ENCODE peak calls at places on chromosomes 6 and 20, in four cellular contexts. R is smooth muscle cell of the brain vasculature, Z is T-helper 2 cell, B is progenitor cell of endocrine pancreas. M is an unnamed sample.

GRCh38 chr20:48945840-48946514 is 24.5 kb downstream of the ARFGEF2 start:
- DNase-seq in R (no peak), Z (no peak), B (no peak), M (no peak)

GRCh38 chr20:35560105-35560511 is 18.2 kb downstream of the ERGIC3 start:
- DNase-seq in R (no peak), Z (no peak), B (no peak), M (no peak)

GRCh38 chr6:44043036-44043478 is 84.2 kb downstream of the MRPL14 start:
- DNase-seq in R (no peak), Z (no peak), B (no peak), M (no peak)

GRCh38 chr20:46081074-46081473 is 8.7 kb downstream of the NCOA5 start:
- DNase-seq in R (no peak), Z (no peak), B (no peak), M (no peak)

GRCh38 chr6:151141685-151142084 is 98.1 kb upstream of the AKAP12 start:
- DNase-seq in R (no peak), Z (no peak), B (no peak), M (no peak)

GRCh38 chr6:117601811-117602150 is 530 bp downstream of the GOPC start:
- DNase-seq in R (no peak), Z (no peak), B (no peak), M (no peak)

GRCh38 chr6:71387179-71387578 is 98.6 kb downstream of the OGFRL1 start:
- DNase-seq in R (no peak), Z (no peak), B (no peak), M (no peak)

GRCh38 chr6:142927904-142928303 is 17.1 kb downstream of the HIVEP2 start:
- DNase-seq in R (no peak), Z (no peak), B (no peak), M (no peak)

GRCh38 chr6:46473866-46474265 is 17.4 kb downstream of the RCAN2 start:
- DNase-seq in R (no peak), Z (no peak), B (no peak), M (no peak)

GRCh38 chr6:169567809-169568208 is 134.0 kb downstream of the WDR27 start:
- DNase-seq in R (no peak), Z (no peak), B (no peak), M (no peak)

GRCh38 chr6:2085657-2086056 is 159.7 kb downstream of the GMDS start:
- DNase-seq in R (no peak), Z (no peak), B (no peak), M (no peak)

GRCh38 chr6:148770408-148771211 is 23.8 kb downstream of the UST start:
- DNase-seq in R (no peak), Z (no peak), B (no peak), M (no peak)

GRCh38 chr6:150977276-150977675 is 111.8 kb downstream of the MTHFD1L start:
- DNase-seq in R (no peak), Z (no peak), B (no peak), M (no peak)

GRCh38 chr6:27267865-27268444 is 20.5 kb downstream of the PRSS16 start:
- DNase-seq in R (no peak), Z (no peak), B (no peak), M (no peak)

GRCh38 chr6:127119361-127120108 is 1.1 kb downstream of the RSPO3 start:
- DNase-seq in R (no peak), Z (no peak), B (peak), M (no peak)

GRCh38 chr6:79468587-79468986 is 68.6 kb downstream of the LCA5 start:
- DNase-seq in R (no peak), Z (no peak), B (no peak), M (no peak)

GRCh38 chr20:2162125-2162822 is 60.6 kb downstream of the STK35 start:
- DNase-seq in R (no peak), Z (no peak), B (no peak), M (no peak)

GRCh38 chr6:43846556-43846955 is 76.5 kb downstream of the VEGFA start:
- DNase-seq in R (no peak), Z (no peak), B (no peak), M (no peak)

GRCh38 chr6:149211046-149211571 is 106.4 kb upstream of the TAB2 start:
- DNase-seq in R (no peak), Z (no peak), B (no peak), M (no peak)

GRCh38 chr6:81844686-81845085 is 92.2 kb upstream of the TENT5A start:
- DNase-seq in R (no peak), Z (no peak), B (no peak), M (no peak)

GRCh38 chr6:37691904-37692806 is 5.5 kb downstream of the MDGA1 start:
- DNase-seq in R (no peak), Z (peak), B (peak), M (no peak)

GRCh38 chr6:137536104-137536773 is 42.0 kb upstream of the OLIG3 start:
- DNase-seq in R (no peak), Z (no peak), B (no peak), M (no peak)

GRCh38 chr6:46243754-46244153 is 73.0 kb upstream of the ENPP5 start:
- DNase-seq in R (no peak), Z (no peak), B (no peak), M (no peak)

GRCh38 chr6:161442381-161442858 is 168.6 kb upstream of the AGPAT4 start:
- DNase-seq in R (no peak), Z (no peak), B (no peak), M (no peak)

GRCh38 chr20:49560186-49560585 is 7.8 kb downstream of the PTGIS start:
- DNase-seq in R (no peak), Z (no peak), B (no peak), M (no peak)

GRCh38 chr20:62183426-62184142 is 756 bp downstream of the MTG2 start:
- DNase-seq in R (no peak), Z (no peak), B (no peak), M (no peak)

GRCh38 chr6:20600831-20601230 is 66.6 kb downstream of the CDKAL1 start:
- DNase-seq in R (no peak), Z (no peak), B (no peak), M (no peak)

GRCh38 chr6:31764239-31764638 is 1.8 kb downstream of the SAPCD1 start:
- DNase-seq in R (no peak), Z (no peak), B (no peak), M (no peak)

GRCh38 chr20:19056909-19057308 is 155.5 kb upstream of the SLC24A3 start:
- DNase-seq in R (no peak), Z (no peak), B (no peak), M (no peak)

GRCh38 chr6:134026597-134026996 is 25.8 kb downstream of the SLC2A12 start:
- DNase-seq in R (no peak), Z (no peak), B (no peak), M (no peak)

GRCh38 chr20:63102720-63103375 is 96.1 kb upstream of the BHLHE23 start:
- DNase-seq in R (no peak), Z (no peak), B (no peak), M (no peak)

GRCh38 chr6:157225575-157225995 is 97.7 kb downstream of the TMEM242 start:
- DNase-seq in R (no peak), Z (no peak), B (no peak), M (no peak)

GRCh38 chr6:69084746-69085335 is 449.8 kb downstream of the ADGRB3 start:
- DNase-seq in R (no peak), Z (no peak), B (no peak), M (no peak)

GRCh38 chr20:51760905-51761544 is 7.2 kb downstream of the ATP9A start:
- DNase-seq in R (no peak), Z (no peak), B (no peak), M (no peak)

GRCh38 chr6:13395272-13396237 is 67.2 kb upstream of the TBC1D7 start:
- DNase-seq in R (peak), Z (no peak), B (no peak), M (peak)

GRCh38 chr20:22466447-22467171 is 117.8 kb downstream of the FOXA2 start:
- DNase-seq in R (no peak), Z (no peak), B (no peak), M (no peak)

GRCh38 chr6:137777299-137778075 is 89.6 kb upstream of the TNFAIP3 start:
- DNase-seq in R (no peak), Z (no peak), B (no peak), M (no peak)

M was measured in thoracic aorta.